ENCODE peak calls at places on chromosome 1, in four cellular contexts. G is GM04503, P is anterior cingulate cortex, O is skeletal muscle cell. F is an unnamed sample.

GRCh38 chr1:119000371-119001180 is 12.4 kb upstream of the TBX15 start:
- DNase-seq in G (no peak), P (no peak), O (no peak), F (no peak)

GRCh38 chr1:6579374-6580118 is at the start of gene ZBTB48:
- DNase-seq in G (peak; percentile 82), P (peak; percentile 98), O (peak; percentile 84), F (peak; percentile 100)

GRCh38 chr1:185534806-185535205 is 199.4 kb upstream of the HMCN1 start:
- DNase-seq in G (no peak), P (no peak), O (no peak), F (no peak)

GRCh38 chr1:207913951-207914350 is 3.0 kb upstream of the CD34 start:
- DNase-seq in G (no peak), P (no peak), O (no peak), F (no peak)

GRCh38 chr1:47611992-47612391 is 174.1 kb downstream of the FOXD2 start:
- DNase-seq in G (no peak), P (no peak), O (no peak), F (no peak)

GRCh38 chr1:156368157-156368658 is 803 bp upstream of the RHBG start:
- DNase-seq in G (no peak), P (no peak), O (no peak), F (no peak)

GRCh38 chr1:32485554-32486255 is 20.8 kb downstream of the ZBTB8B start:
- DNase-seq in G (no peak), P (no peak), O (no peak), F (no peak)

GRCh38 chr1:96987186-96987703 is 265.7 kb downstream of the PTBP2 start:
- DNase-seq in G (no peak), P (no peak), O (no peak), F (no peak)

GRCh38 chr1:23555949-23556640 is 3.2 kb downstream of the ID3 start:
- DNase-seq in G (peak; percentile 69), P (no peak), O (peak; percentile 68), F (no peak)

GRCh38 chr1:39105061-39105840 is 79.1 kb downstream of the NDUFS5 start:
- DNase-seq in G (no peak), P (peak; percentile 53), O (no peak), F (peak; percentile 72)

GRCh38 chr1:61427516-61427915 is 297.4 kb downstream of the TM2D1 start:
- DNase-seq in G (no peak), P (no peak), O (no peak), F (no peak)

GRCh38 chr1:47262787-47263413 is 30.9 kb upstream of the TAL1 start:
- DNase-seq in G (no peak), P (no peak), O (no peak), F (no peak)

GRCh38 chr1:236534164-236534651 is 10.4 kb downstream of the LGALS8 start:
- DNase-seq in G (no peak), P (no peak), O (peak; percentile 32), F (no peak)

GRCh38 chr1:38891753-38892152 is 10.4 kb upstream of the GJA9 start:
- DNase-seq in G (no peak), P (no peak), O (no peak), F (no peak)

GRCh38 chr1:62407398-62408009 is 29.3 kb upstream of the USP1 start:
- DNase-seq in G (no peak), P (no peak), O (no peak), F (no peak)

GRCh38 chr1:46303872-46304326 is 401 bp downstream of the UQCRH start:
- DNase-seq in G (no peak), P (no peak), O (no peak), F (no peak)

GRCh38 chr1:7230896-7231210 is 445.6 kb downstream of the CAMTA1 start:
- DNase-seq in G (no peak), P (no peak), O (no peak), F (no peak)

GRCh38 chr1:179969962-179970361 is 15.4 kb downstream of the CEP350 start:
- DNase-seq in G (no peak), P (no peak), O (peak; percentile 16), F (no peak)

GRCh38 chr1:77438239-77438913 is 156.6 kb downstream of the AK5 start:
- DNase-seq in G (peak; percentile 73), P (no peak), O (peak; percentile 28), F (no peak)

GRCh38 chr1:22341791-22342605 is 109.7 kb upstream of the ZBTB40 start:
- DNase-seq in G (peak; percentile 20), P (no peak), O (peak; percentile 17), F (no peak)

GRCh38 chr1:94101613-94101940 is 19.4 kb downstream of the ABCA4 start:
- DNase-seq in G (no peak), P (no peak), O (no peak), F (no peak)

GRCh38 chr1:53754484-53755312 is 15.7 kb upstream of the GLIS1 start:
- DNase-seq in G (no peak), P (no peak), O (peak; percentile 31), F (no peak)

GRCh38 chr1:169109561-169110134 is 3.2 kb downstream of the ATP1B1 start:
- DNase-seq in G (no peak), P (peak; percentile 38), O (no peak), F (peak; percentile 63)

GRCh38 chr1:212975607-212975918 is 25.2 kb downstream of the VASH2 start:
- DNase-seq in G (peak; percentile 50), P (no peak), O (peak; percentile 36), F (no peak)

GRCh38 chr1:230787471-230787870 is 40.3 kb downstream of the CAPN9 start:
- DNase-seq in G (no peak), P (no peak), O (no peak), F (no peak)

GRCh38 chr1:61053712-61054608 is 28.4 kb upstream of the NFIA start:
- DNase-seq in G (no peak), P (peak; percentile 71), O (no peak), F (peak; percentile 37)

GRCh38 chr1:36408479-36408878 is 10.8 kb upstream of the LSM10 start:
- DNase-seq in G (no peak), P (no peak), O (no peak), F (no peak)

GRCh38 chr1:3779265-3779911 is 6.8 kb downstream of the SMIM1 start:
- DNase-seq in G (no peak), P (peak; percentile 37), O (no peak), F (no peak)

GRCh38 chr1:46183119-46183842 is 7.0 kb upstream of the P3R3URF start:
- DNase-seq in G (peak; percentile 90), P (no peak), O (peak; percentile 95), F (peak; percentile 59)

GRCh38 chr1:29809446-29810120 is 573.3 kb downstream of the PTPRU start:
- DNase-seq in G (no peak), P (no peak), O (no peak), F (no peak)

GRCh38 chr1:243946253-243946652 is 96.2 kb upstream of the AKT3 start:
- DNase-seq in G (no peak), P (no peak), O (no peak), F (no peak)

GRCh38 chr1:6511461-6512244 is 20.2 kb upstream of the PLEKHG5 start:
- DNase-seq in G (no peak), P (no peak), O (no peak), F (no peak)

GRCh38 chr1:30523055-30524020 is 200.0 kb downstream of the MATN1 start:
- DNase-seq in G (peak; percentile 94), P (no peak), O (peak; percentile 31), F (no peak)